ENCODE peak calls at places on chromosomes 3 and 15, in six cellular contexts. I is H1, Q is spleen, B is adrenal gland, M is lower leg skin, K is ovary. C is an unnamed sample.

GRCh38 chr3:196620228-196620627 is 19.3 kb upstream of the NRROS start:
- DNase-seq in I (no peak), Q (peak; percentile 80), B (no peak), M (peak; percentile 91), K (no peak), C (no peak)

GRCh38 chr3:53803124-53803815 is 42.9 kb downstream of the CHDH start:
- DNase-seq in I (no peak), Q (peak; percentile 51), B (no peak), M (no peak), K (no peak), C (no peak)

GRCh38 chr3:71254251-71254650 is 329.3 kb downstream of the FOXP1 start:
- DNase-seq in I (no peak), Q (no peak), B (no peak), M (no peak), K (no peak), C (peak; percentile 55)

GRCh38 chr15:40755821-40756220 is 767 bp upstream of the RMDN3 start:
- DNase-seq in I (no peak), Q (peak; percentile 74), B (no peak), M (no peak), K (no peak), C (no peak)

GRCh38 chr15:57146394-57147140 is 228.1 kb downstream of the TCF12 start:
- DNase-seq in I (no peak), Q (no peak), B (no peak), M (no peak), K (no peak), C (no peak)

GRCh38 chr3:111667621-111668239 is 72.6 kb upstream of the ZBED2 start:
- DNase-seq in I (no peak), Q (peak; percentile 90), B (no peak), M (no peak), K (no peak), C (no peak)

GRCh38 chr15:33068531-33068990 is 126.0 kb downstream of the FMN1 start:
- DNase-seq in I (no peak), Q (no peak), B (no peak), M (peak; percentile 89), K (no peak), C (peak; percentile 90)

GRCh38 chr3:50674349-50675178 is at the start of gene DOCK3:
- DNase-seq in I (peak; percentile 72), Q (peak; percentile 86), B (peak; percentile 61), M (peak; percentile 87), K (peak; percentile 58), C (peak; percentile 69)

GRCh38 chr3:43162573-43163084 is 56.8 kb upstream of the POMGNT2 start:
- DNase-seq in I (no peak), Q (no peak), B (no peak), M (no peak), K (no peak), C (no peak)

GRCh38 chr15:26357653-26358052 is 415.2 kb downstream of the GABRB3 start:
- DNase-seq in I (no peak), Q (no peak), B (no peak), M (no peak), K (no peak), C (no peak)

GRCh38 chr3:190825389-190826016 is 37.0 kb downstream of the GMNC start:
- DNase-seq in I (no peak), Q (no peak), B (no peak), M (no peak), K (no peak), C (no peak)

GRCh38 chr3:88231207-88231606 is 81.4 kb downstream of the C3orf38 start:
- DNase-seq in I (no peak), Q (no peak), B (no peak), M (no peak), K (no peak), C (no peak)

GRCh38 chr3:49750056-49750455 is 26.3 kb upstream of the GMPPB start:
- DNase-seq in I (no peak), Q (no peak), B (no peak), M (peak; percentile 40), K (no peak), C (no peak)

GRCh38 chr3:114525278-114525677 is 231.4 kb downstream of the TIGIT start:
- DNase-seq in I (no peak), Q (no peak), B (no peak), M (no peak), K (no peak), C (no peak)

GRCh38 chr15:98650871-98651481 is 2.6 kb downstream of the IGF1R start:
- DNase-seq in I (no peak), Q (no peak), B (no peak), M (no peak), K (peak; percentile 64), C (peak; percentile 49)

GRCh38 chr15:26449296-26449695 is 323.6 kb downstream of the GABRB3 start:
- DNase-seq in I (no peak), Q (no peak), B (no peak), M (no peak), K (no peak), C (no peak)

GRCh38 chr3:163951397-163951987 is 1126.8 kb downstream of the SI start:
- DNase-seq in I (no peak), Q (no peak), B (no peak), M (no peak), K (no peak), C (no peak)

GRCh38 chr3:12869025-12869695 is 27.8 kb upstream of the RPL32 start:
- DNase-seq in I (peak; percentile 92), Q (peak; percentile 85), B (peak; percentile 71), M (no peak), K (no peak), C (peak; percentile 76)

GRCh38 chr3:115648559-115648958 is 25.2 kb downstream of the GAP43 start:
- DNase-seq in I (no peak), Q (no peak), B (no peak), M (no peak), K (no peak), C (no peak)

GRCh38 chr3:52346623-52347530 is 30.8 kb downstream of the DNAH1 start:
- DNase-seq in I (no peak), Q (no peak), B (peak; percentile 64), M (no peak), K (no peak), C (no peak)

DNA sequence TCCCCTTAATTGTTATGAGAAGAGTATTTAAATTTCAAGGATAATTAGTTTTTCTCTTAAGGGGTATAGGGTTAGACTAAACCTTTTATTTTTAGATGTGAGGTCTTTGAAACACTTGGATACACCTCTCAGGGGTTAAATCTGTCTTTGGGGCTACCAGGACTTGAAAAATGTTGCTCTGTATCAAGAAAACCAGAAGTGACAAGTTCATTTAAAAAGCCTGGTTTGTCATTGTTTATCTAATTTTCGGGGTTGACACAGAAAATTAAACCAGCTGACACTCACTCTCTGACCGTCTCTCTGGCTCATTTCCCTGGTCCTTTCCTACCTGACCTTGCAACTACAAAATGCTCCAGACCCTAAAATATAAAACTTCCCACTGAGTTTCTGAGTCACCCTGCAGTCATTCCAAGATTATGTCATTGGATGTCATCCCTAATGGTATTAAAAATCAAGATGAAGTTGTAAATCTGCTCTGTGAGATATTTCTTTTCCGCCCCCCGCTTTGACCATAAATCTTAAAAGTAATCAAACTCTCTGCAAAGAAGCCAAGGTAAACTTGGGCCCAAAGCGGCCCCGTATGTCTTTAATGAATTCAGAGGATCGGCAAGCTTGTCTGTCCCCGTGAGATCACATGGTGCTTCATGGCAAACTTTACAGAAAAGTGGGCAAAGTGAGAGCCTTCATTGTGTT is 32.9 kb upstream of the SKOR1 start:
- DNase-seq in I (no peak), Q (no peak), B (no peak), M (no peak), K (no peak), C (no peak)
- TF ChIP-seq POLR2A in I (no peak), Q (no peak), B (no peak), M (no peak), K (no peak), C (no peak)

GRCh38 chr15:74872702-74873035 is 496 bp downstream of the SCAMP2 start:
- DNase-seq in I (no peak), Q (no peak), B (no peak), M (no peak), K (no peak), C (no peak)

GRCh38 chr15:74873756-74874424 is 725 bp upstream of the SCAMP2 start:
- DNase-seq in I (no peak), Q (no peak), B (no peak), M (no peak), K (no peak), C (no peak)

GRCh38 chr15:74870496-74871213 is 2.5 kb downstream of the SCAMP2 start:
- DNase-seq in I (no peak), Q (no peak), B (no peak), M (no peak), K (no peak), C (no peak)

GRCh38 chr15:74869726-74870407 is 3.3 kb downstream of the SCAMP2 start:
- DNase-seq in I (no peak), Q (peak; percentile 87), B (peak; percentile 45), M (peak; percentile 93), K (no peak), C (peak; percentile 62)

GRCh38 chr15:74873036-74873755 is at the start of gene SCAMP2:
- DNase-seq in I (peak; percentile 96), Q (peak; percentile 97), B (peak; percentile 93), M (peak; percentile 99), K (peak; percentile 93), C (peak; percentile 94)
- TF ChIP-seq POLR2A in I (peak; percentile 81), Q (no peak), B (peak; percentile 76), M (peak; percentile 41), K (peak; percentile 82), C (peak; percentile 72)

DNA sequence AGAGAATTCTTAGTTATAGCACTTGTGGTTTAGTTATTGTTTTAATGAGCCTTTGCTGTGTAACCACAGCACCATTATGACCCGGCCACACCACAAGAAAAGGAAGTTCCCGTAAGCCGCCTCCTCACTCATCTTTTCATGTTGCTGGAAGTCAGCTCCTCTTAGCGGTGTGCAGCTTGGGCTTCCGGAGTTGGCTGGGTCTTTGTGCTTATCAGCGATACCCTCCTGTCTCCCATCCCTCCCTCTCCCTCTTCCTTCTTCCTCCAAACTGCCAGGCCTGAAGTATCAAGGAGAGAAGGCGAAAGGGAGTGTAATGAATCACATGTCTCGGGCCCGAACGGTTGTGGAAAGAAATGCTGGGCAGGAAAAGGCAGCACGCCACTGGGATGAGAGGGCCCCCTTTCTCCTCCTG is 353.5 kb downstream of the MCTP2 start:
- DNase-seq in I (no peak), Q (no peak), B (no peak), M (no peak), K (no peak), C (no peak)
- TF ChIP-seq POLR2A in I (no peak), Q (no peak), B (no peak), M (no peak), K (no peak), C (no peak)

DNA sequence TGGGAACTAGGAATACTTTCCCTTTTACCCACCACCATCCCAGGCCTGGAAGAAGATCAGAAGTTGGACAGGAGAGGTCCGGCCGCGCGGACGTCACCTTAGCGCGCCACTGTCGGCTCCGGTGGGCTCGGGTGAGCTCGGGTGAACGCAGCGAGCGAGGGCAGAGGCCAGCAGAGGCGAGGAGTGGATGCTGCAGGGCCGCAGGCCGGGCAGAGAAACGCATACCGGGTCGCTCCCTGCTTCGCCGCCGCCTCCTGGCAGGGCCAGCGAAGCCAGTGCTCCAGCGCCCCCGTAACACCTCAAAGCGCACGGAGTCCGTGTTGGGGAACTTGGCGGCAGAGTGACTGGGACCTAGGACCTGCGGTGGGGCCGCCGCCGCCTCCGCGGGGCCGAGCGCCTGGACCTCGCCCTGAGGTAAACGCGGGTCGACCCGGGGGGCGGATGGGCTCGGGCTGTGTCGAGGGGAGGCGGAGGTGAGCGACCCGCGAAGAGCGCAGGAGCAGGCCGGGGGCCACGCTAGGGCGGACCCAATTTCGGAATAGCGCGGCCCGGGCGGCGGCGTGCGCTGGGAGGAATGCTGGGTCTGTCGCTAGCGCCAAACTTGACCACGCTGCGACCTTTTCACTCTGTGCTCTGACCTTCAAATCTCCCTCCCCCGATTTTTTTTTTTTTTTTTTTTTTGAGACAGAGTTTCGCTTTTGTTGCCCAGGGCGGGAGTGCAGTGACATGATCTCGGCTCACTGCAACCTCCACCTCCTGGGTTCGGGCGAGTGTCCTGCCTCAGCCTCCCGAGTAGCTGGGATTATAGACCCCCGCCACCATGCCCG is 1.6 kb downstream of the CYP11A1 start:
- DNase-seq in I (peak; percentile 83), Q (no peak), B (peak; percentile 60), M (peak; percentile 88), K (peak; percentile 74), C (no peak)
- TF ChIP-seq POLR2A in I (peak; percentile 78), Q (no peak), B (peak; percentile 79), M (no peak), K (peak; percentile 39), C (no peak)